ENCODE peak calls at places on chromosomes 1 and 21, in seven cellular contexts. W, Q, U, X, P, O and I are unnamed samples.

GRCh38 chr1:72062584-72062983 is 219.8 kb downstream of the NEGR1 start:
- DNase-seq in U (no peak), P (no peak), Q (peak; percentile 38), W (no peak), X (peak; percentile 93), O (no peak), I (no peak)

GRCh38 chr1:214967865-214968575 is 114.5 kb upstream of the KCNK2 start:
- DNase-seq in X (no peak), Q (no peak), U (no peak), O (no peak), P (no peak), W (no peak), I (no peak)

GRCh38 chr1:200561856-200562214 is 58.7 kb downstream of the KIF14 start:
- DNase-seq in W (no peak), P (no peak), O (no peak), X (no peak), U (no peak), Q (no peak), I (no peak)

GRCh38 chr1:115332813-115333608 is 5.0 kb downstream of the NGF start:
- DNase-seq in Q (peak; percentile 72), P (no peak), U (no peak), W (no peak), O (no peak), X (peak; percentile 93), I (no peak)

GRCh38 chr1:178961868-178962267 is 63.8 kb upstream of the FAM20B start:
- DNase-seq in U (no peak), Q (no peak), O (no peak), W (no peak), X (no peak), P (no peak), I (no peak)

GRCh38 chr1:159015440-159015909 is 5.8 kb downstream of the IFI16 start:
- DNase-seq in W (peak; percentile 92), U (peak; percentile 42), O (no peak), X (peak; percentile 93), P (no peak), Q (peak; percentile 35), I (no peak)

GRCh38 chr1:93433407-93433961 is 14.4 kb upstream of the FNBP1L start:
- DNase-seq in P (no peak), Q (no peak), O (peak; percentile 44), X (no peak), U (no peak), W (no peak), I (no peak)

GRCh38 chr21:28856588-28857250 is 136.0 kb downstream of the LTN1 start:
- DNase-seq in Q (no peak), W (no peak), P (no peak), U (no peak), X (no peak), O (no peak), I (no peak)

GRCh38 chr1:28249879-28250295 is 9.4 kb upstream of the SESN2 start:
- DNase-seq in Q (no peak), X (peak; percentile 29), W (no peak), P (no peak), O (no peak), U (no peak), I (no peak)

GRCh38 chr1:63042278-63042677 is 258.3 kb downstream of the ATG4C start:
- DNase-seq in X (no peak), Q (no peak), P (no peak), W (no peak), O (no peak), U (no peak), I (no peak)